ENCODE peak calls at places on chromosomes 7 and 10, in six cellular contexts. J is neural progenitor cell, Q is GM23338, W is PC-9, S is GM23248, X is SK-N-SH. V is an unnamed sample.

GRCh38 chr10:101450277-101451080 is 96.5 kb downstream of the BTRC start:
- DNase-seq in J (no peak), W (no peak), Q (no peak), X (peak; percentile 19), S (no peak), V (no peak)

GRCh38 chr10:34815174-34816066 is at the start of gene PARD3:
- DNase-seq in S (peak; percentile 74), W (peak; percentile 64), X (peak; percentile 95), Q (peak; percentile 81), J (peak; percentile 90), V (peak; percentile 91)

GRCh38 chr7:111678986-111679385 is 116.7 kb upstream of the IMMP2L start:
- DNase-seq in S (no peak), X (no peak), J (no peak), Q (no peak), W (no peak), V (no peak)

GRCh38 chr10:18099420-18099819 is 40.8 kb upstream of the CACNB2 start:
- DNase-seq in W (no peak), J (no peak), Q (no peak), S (peak; percentile 24), X (no peak), V (no peak)

GRCh38 chr7:69185170-69185569 is 413.1 kb upstream of the AUTS2 start:
- DNase-seq in W (no peak), S (no peak), J (no peak), Q (no peak), X (no peak), V (no peak)

GRCh38 chr7:16951483-16952080 is 69.8 kb upstream of the AGR3 start:
- DNase-seq in S (peak; percentile 50), Q (no peak), X (no peak), W (no peak), J (no peak), V (peak; percentile 38)

GRCh38 chr10:75407716-75408511 is 6.3 kb upstream of the ZNF503 start:
- DNase-seq in X (no peak), Q (peak; percentile 71), W (no peak), S (peak; percentile 51), J (peak; percentile 78), V (peak; percentile 66)

GRCh38 chr10:97718178-97718577 is 4.6 kb downstream of the MARVELD1 start:
- DNase-seq in S (no peak), Q (no peak), W (no peak), J (peak; percentile 70), X (no peak), V (no peak)

GRCh38 chr7:24381919-24382505 is 98.0 kb downstream of the NPY start:
- DNase-seq in X (peak; percentile 74), S (peak; percentile 48), Q (peak; percentile 59), W (no peak), J (peak; percentile 35), V (peak; percentile 47)

GRCh38 chr7:73740771-73741170 is 2.2 kb upstream of the ABHD11 start:
- DNase-seq in S (peak; percentile 35), Q (peak; percentile 72), J (no peak), X (no peak), W (peak; percentile 78), V (no peak)

GRCh38 chr10:45075821-45076220 is 75.1 kb downstream of the ZNF22 start:
- DNase-seq in Q (no peak), W (no peak), X (no peak), J (no peak), S (no peak), V (no peak)

GRCh38 chr10:100972115-100972903 is 3.0 kb downstream of the SEMA4G start:
- DNase-seq in X (no peak), W (no peak), S (no peak), Q (no peak), J (no peak), V (no peak)

GRCh38 chr7:150876817-150877526 is 24.7 kb downstream of the AOC1 start:
- DNase-seq in X (peak; percentile 91), S (peak; percentile 72), J (peak; percentile 90), Q (peak; percentile 95), W (peak; percentile 67), V (peak; percentile 72)

GRCh38 chr10:124175701-124176100 is 82.3 kb upstream of the CHST15 start:
- DNase-seq in X (no peak), W (no peak), J (no peak), Q (no peak), S (no peak), V (no peak)

GRCh38 chr10:48464871-48465736 is 139.8 kb downstream of the ARHGAP22 start:
- DNase-seq in S (no peak), X (peak; percentile 50), J (peak; percentile 23), W (no peak), Q (peak; percentile 23), V (no peak)

GRCh38 chr10:48467669-48468068 is 137.2 kb downstream of the ARHGAP22 start:
- DNase-seq in S (no peak), X (no peak), J (peak; percentile 17), W (no peak), Q (no peak), V (no peak)

GRCh38 chr10:48468130-48468790 is 136.6 kb downstream of the ARHGAP22 start:
- DNase-seq in S (no peak), X (no peak), W (no peak), Q (no peak), J (no peak), V (no peak)

GRCh38 chr10:48465860-48466521 is 138.9 kb downstream of the ARHGAP22 start:
- DNase-seq in W (no peak), Q (peak; percentile 52), J (no peak), S (no peak), X (peak; percentile 49), V (no peak)

DNA sequence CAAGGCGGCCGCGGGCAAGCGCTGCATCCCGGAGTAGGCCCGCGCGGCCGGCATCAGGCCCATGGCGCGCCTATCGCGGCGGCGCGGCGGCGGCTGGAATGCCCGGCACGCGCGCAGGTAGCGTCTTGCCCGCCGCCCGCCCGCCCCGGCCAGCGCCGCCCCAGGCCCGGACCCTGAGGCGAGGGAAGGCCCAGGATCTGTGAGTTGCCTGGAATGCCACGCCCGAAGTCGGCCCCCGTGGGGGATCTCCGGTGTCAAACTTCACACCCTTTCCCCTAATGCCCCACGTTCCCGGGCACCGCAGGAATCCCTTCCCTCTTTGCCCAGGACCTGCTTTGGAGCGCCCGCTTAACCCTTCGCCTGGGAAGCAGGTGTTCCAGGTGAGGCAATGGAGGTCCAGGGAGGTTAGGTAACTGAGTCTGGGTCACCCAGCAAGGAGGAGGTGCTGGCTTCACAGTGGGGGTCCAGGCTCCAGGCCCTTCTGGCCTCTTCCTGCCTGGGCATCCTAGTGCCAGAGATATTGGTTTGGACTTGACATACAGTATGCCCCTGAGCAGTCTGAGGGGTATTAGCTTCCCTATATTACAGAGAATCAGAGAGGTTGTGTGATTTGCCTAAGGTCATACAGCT is 138.1 kb downstream of the ARHGAP22 start:
- DNase-seq in W (peak; percentile 54), Q (peak; percentile 69), X (no peak), S (no peak), J (peak; percentile 39), V (no peak)
- H3K4me3 ChIP-seq in W (no peak overlapping the region), Q (peak overlapping the region; percentile 46), X (no peak overlapping the region), S (no peak overlapping the region), J (no peak overlapping the region), V (no peak overlapping the region)

GRCh38 chr7:55533050-55533728 is 39.1 kb downstream of the VOPP1 start:
- DNase-seq in X (no peak), Q (no peak), S (peak; percentile 67), W (no peak), J (no peak), V (peak; percentile 49)
- H3F3A ChIP-seq in X (peaks cover 15% of the 10 kb centered on the region), Q (no peaks in the 10 kb centered on the region), S (peaks cover 44% of the 10 kb centered on the region), W (peaks cover 31% of the 10 kb centered on the region), J (no peaks in the 10 kb centered on the region), V (peaks cover 6% of the 10 kb centered on the region)

GRCh38 chr10:1578392-1579140 is 158.8 kb downstream of the ADARB2 start:
- DNase-seq in X (no peak), S (no peak), Q (no peak), J (no peak), W (no peak), V (no peak)

GRCh38 chr10:1579141-1579491 is 158.2 kb downstream of the ADARB2 start:
- DNase-seq in J (no peak), Q (no peak), S (no peak), W (no peak), X (no peak), V (no peak)

GRCh38 chr10:1577945-1578344 is 159.4 kb downstream of the ADARB2 start:
- DNase-seq in W (no peak), J (no peak), S (no peak), X (no peak), Q (no peak), V (no peak)

GRCh38 chr10:1579671-1580070 is 157.7 kb downstream of the ADARB2 start:
- DNase-seq in X (no peak), W (no peak), S (no peak), Q (no peak), J (no peak), V (no peak)

DNA sequence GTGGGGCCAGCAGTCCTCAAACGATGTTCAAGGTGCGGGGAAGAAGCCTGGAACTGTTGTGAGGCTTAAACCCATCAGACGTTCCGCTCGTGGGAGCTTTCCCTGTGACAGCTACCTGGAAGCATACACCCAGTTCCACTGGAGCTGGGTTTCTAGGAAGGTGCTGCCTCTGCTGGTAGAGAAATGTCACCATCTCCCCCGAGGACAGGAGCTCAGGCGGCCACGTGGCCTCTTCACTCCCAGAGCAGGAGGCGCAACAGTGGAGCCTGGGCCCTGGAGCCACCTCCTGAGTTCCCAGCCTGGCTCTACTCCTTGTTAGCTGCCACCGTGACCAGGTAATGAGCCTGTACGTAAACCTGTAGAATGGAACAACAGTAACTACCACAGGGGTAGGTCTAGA is 156.1 kb downstream of the ADARB2 start:
- DNase-seq in Q (peak; percentile 25), X (no peak), W (no peak), S (no peak), J (no peak), V (no peak)
- H3K4me1 ChIP-seq in Q (no peaks in the 10 kb centered on the region), X (no peaks in the 10 kb centered on the region), W (no peaks in the 10 kb centered on the region), S (no peaks in the 10 kb centered on the region), J (no peaks in the 10 kb centered on the region), V (no peaks in the 10 kb centered on the region)

GRCh38 chr7:75613351-75613750 is 121.2 kb downstream of the SPDYE5 start:
- DNase-seq in Q (no peak), X (no peak), W (no peak), J (no peak), S (no peak), V (no peak)

GRCh38 chr7:75616421-75617167 is 122.1 kb downstream of the HIP1 start:
- DNase-seq in J (no peak), Q (no peak), X (no peak), S (no peak), W (no peak), V (no peak)

GRCh38 chr7:75608451-75609122 is 116.5 kb downstream of the SPDYE5 start:
- DNase-seq in J (no peak), W (no peak), Q (no peak), X (no peak), S (no peak), V (no peak)

GRCh38 chr7:75614390-75614789 is 122.3 kb downstream of the SPDYE5 start:
- DNase-seq in S (no peak), W (no peak), Q (no peak), J (no peak), X (no peak), V (no peak)

GRCh38 chr7:75611557-75612178 is 119.5 kb downstream of the SPDYE5 start:
- DNase-seq in X (no peak), Q (peak; percentile 57), J (peak; percentile 50), S (no peak), W (peak; percentile 62), V (no peak)
- H3K4me3 ChIP-seq in X (no peak overlapping the region), Q (no peak overlapping the region), J (no peak overlapping the region), S (no peak overlapping the region), W (peak overlapping the region; percentile 28), V (no peak overlapping the region)

GRCh38 chr10:61902448-61903183 is 1.1 kb downstream of the ARID5B start:
- DNase-seq in Q (peak; percentile 64), W (peak; percentile 52), X (peak; percentile 62), J (peak; percentile 65), S (peak; percentile 77), V (peak; percentile 95)
- H3F3A ChIP-seq in Q (no peaks in the 10 kb centered on the region), W (peaks cover 56% of the 10 kb centered on the region), X (peaks cover 31% of the 10 kb centered on the region), J (peaks cover 23% of the 10 kb centered on the region), S (peaks cover 52% of the 10 kb centered on the region), V (peaks cover 19% of the 10 kb centered on the region)